ENCODE peak calls at places on chromosome 6, in four cellular contexts. One of them, this sample, is unnamed.

GRCh38 chr6:120608826-120609225 is 725.5 kb downstream of the TBC1D32 start:
- DNase-seq in NCI-H460: no peak
- DNase-seq in T-helper 17 cell: no peak
- DNase-seq in choroid plexus epithelial cell: peak
- DNase-seq in this sample: no peak

GRCh38 chr6:42322676-42323075 is 105.0 kb upstream of the MRPS10 start:
- DNase-seq in NCI-H460: no peak
- DNase-seq in T-helper 17 cell: no peak
- DNase-seq in choroid plexus epithelial cell: no peak
- DNase-seq in this sample: no peak

GRCh38 chr6:110341671-110342304 is 16.4 kb downstream of the METTL24 start:
- DNase-seq in NCI-H460: peak
- DNase-seq in T-helper 17 cell: no peak
- DNase-seq in choroid plexus epithelial cell: peak
- DNase-seq in this sample: no peak

GRCh38 chr6:108737594-108738546 is 110.4 kb upstream of the ARMC2 start:
- DNase-seq in NCI-H460: peak
- DNase-seq in T-helper 17 cell: no peak
- DNase-seq in choroid plexus epithelial cell: peak
- DNase-seq in this sample: no peak

GRCh38 chr6:44627091-44627878 is 239.8 kb downstream of the CDC5L start:
- DNase-seq in NCI-H460: no peak
- DNase-seq in T-helper 17 cell: no peak
- DNase-seq in choroid plexus epithelial cell: no peak
- DNase-seq in this sample: no peak

GRCh38 chr6:713351-713750 is 20.4 kb upstream of the EXOC2 start:
- DNase-seq in NCI-H460: no peak
- DNase-seq in T-helper 17 cell: no peak
- DNase-seq in choroid plexus epithelial cell: no peak
- DNase-seq in this sample: no peak

GRCh38 chr6:35053701-35054100 is 87.4 kb downstream of the TCP11 start:
- DNase-seq in NCI-H460: no peak
- DNase-seq in T-helper 17 cell: no peak
- DNase-seq in choroid plexus epithelial cell: no peak
- DNase-seq in this sample: no peak

GRCh38 chr6:112117554-112117953 is 30.2 kb downstream of the FAM229B start:
- DNase-seq in NCI-H460: no peak
- DNase-seq in T-helper 17 cell: no peak
- DNase-seq in choroid plexus epithelial cell: peak
- DNase-seq in this sample: no peak

GRCh38 chr6:104682722-104683643 is 176.7 kb downstream of the HACE1 start:
- DNase-seq in NCI-H460: peak
- DNase-seq in T-helper 17 cell: peak
- DNase-seq in choroid plexus epithelial cell: peak
- DNase-seq in this sample: no peak

GRCh38 chr6:34489229-34489805 is 23.4 kb downstream of the PACSIN1 start:
- DNase-seq in NCI-H460: no peak
- DNase-seq in T-helper 17 cell: no peak
- DNase-seq in choroid plexus epithelial cell: no peak
- DNase-seq in this sample: no peak

GRCh38 chr6:45679631-45680030 is 301.9 kb upstream of the SUPT3H start:
- DNase-seq in NCI-H460: no peak
- DNase-seq in T-helper 17 cell: no peak
- DNase-seq in choroid plexus epithelial cell: no peak
- DNase-seq in this sample: no peak

GRCh38 chr6:151702851-151703629 is 104.4 kb upstream of the ESR1 start:
- DNase-seq in NCI-H460: no peak
- DNase-seq in T-helper 17 cell: no peak
- DNase-seq in choroid plexus epithelial cell: no peak
- DNase-seq in this sample: no peak

This sample was measured in activated B cell treated with CpG ODN at 0.5 μM for 24 hours.